ENCODE peak calls at places on chromosomes 11 and 22, in four cellular contexts. O, T, Z and W are unnamed samples.

GRCh38 chr11:18270102-18270501 is 4.0 kb downstream of the SAA1 start:
- DNase-seq in O (no peak), T (no peak), Z (no peak), W (no peak)

GRCh38 chr22:40412441-40412840 is 42.0 kb downstream of the SGSM3 start:
- DNase-seq in O (no peak), T (no peak), Z (no peak), W (no peak)

GRCh38 chr22:25143161-25144076 is 56.2 kb upstream of the CRYBB3 start:
- DNase-seq in O (no peak), T (no peak), Z (no peak), W (no peak)

GRCh38 chr11:92510591-92510990 is 286.0 kb downstream of the FAT3 start:
- DNase-seq in O (no peak), T (no peak), Z (no peak), W (no peak)

GRCh38 chr11:19674831-19675230 is 37.8 kb upstream of the NAV2 start:
- DNase-seq in O (no peak), T (no peak), Z (no peak), W (no peak)

GRCh38 chr22:44109417-44109816 is 71.3 kb upstream of the PARVG start:
- DNase-seq in O (no peak), T (no peak), Z (no peak), W (no peak)

GRCh38 chr11:117546431-117547160 is 218.9 kb downstream of the CEP164 start:
- DNase-seq in O (no peak), T (no peak), Z (no peak), W (no peak)

GRCh38 chr11:113587318-113587739 is 112.1 kb upstream of the DRD2 start:
- DNase-seq in O (peak; percentile 4), T (no peak), Z (no peak), W (no peak)

GRCh38 chr11:117857734-117858369 is 18.6 kb downstream of the FXYD6 start:
- DNase-seq in O (no peak), T (no peak), Z (peak; percentile 10), W (no peak)

GRCh38 chr22:45709004-45709739 is 37.5 kb downstream of the ATXN10 start:
- DNase-seq in O (peak; percentile 79), T (no peak), Z (no peak), W (no peak)

GRCh38 chr22:40919446-40919845 is 31.7 kb upstream of the RBX1 start:
- DNase-seq in O (no peak), T (no peak), Z (no peak), W (no peak)

GRCh38 chr11:86571273-86571948 is 101.0 kb downstream of the ME3 start:
- DNase-seq in O (no peak), T (peak; percentile 87), Z (peak; percentile 91), W (peak; percentile 95)
- H3K56ac ChIP-seq in O (no peak overlapping the region), T (no peak overlapping the region), Z (no peak overlapping the region), W (peak overlapping the region; percentile 64)

GRCh38 chr11:37817727-37818270 is 1219.8 kb upstream of the RAG2 start:
- DNase-seq in O (no peak), T (no peak), Z (no peak), W (no peak)
- H3K56ac ChIP-seq in O (no peak overlapping the region), T (no peak overlapping the region), Z (no peak overlapping the region), W (no peak overlapping the region)

DNA sequence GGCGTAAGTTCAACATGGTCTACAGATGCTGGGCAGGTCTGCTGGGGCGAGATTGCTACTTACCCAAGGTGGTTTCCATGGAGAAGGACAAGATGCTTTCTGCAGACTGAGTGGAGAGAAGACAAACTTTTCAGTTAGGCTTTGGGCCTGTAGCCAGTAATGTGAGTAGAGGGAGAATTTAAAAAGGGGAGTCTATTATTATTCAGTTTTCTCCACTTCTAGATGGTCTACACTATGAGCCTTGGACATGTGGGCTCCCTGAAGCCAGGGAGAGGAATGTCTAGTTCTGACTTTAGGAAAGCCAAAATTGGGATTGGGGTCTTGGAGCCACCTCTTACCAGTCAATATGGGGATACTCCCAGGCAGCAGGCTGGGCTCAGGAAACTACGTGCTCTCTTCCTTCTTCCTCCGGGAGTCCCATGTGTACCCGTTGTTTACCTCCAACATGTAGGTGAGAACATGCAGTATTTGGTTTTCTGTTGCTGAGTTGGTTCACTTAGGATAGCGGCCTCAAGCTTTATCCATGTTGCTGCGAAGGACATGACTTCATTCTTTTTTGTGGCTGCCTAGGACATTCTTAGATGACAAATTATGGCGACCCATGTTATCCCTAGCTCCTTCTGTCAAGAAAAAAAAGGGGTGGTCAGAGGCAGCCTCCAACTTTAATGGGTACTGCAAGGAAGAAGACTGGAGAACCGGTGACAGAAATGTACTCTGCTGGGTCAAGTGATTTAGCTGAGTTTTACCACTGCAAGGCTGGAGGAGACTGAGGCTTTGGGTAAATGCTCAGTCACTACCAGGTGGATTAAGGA is 14.7 kb upstream of the ZNF280A start:
- DNase-seq in O (no peak), T (no peak), Z (no peak), W (no peak)
- H3K56ac ChIP-seq in O (no peak overlapping the region), T (no peak overlapping the region), Z (no peak overlapping the region), W (no peak overlapping the region)

DNA sequence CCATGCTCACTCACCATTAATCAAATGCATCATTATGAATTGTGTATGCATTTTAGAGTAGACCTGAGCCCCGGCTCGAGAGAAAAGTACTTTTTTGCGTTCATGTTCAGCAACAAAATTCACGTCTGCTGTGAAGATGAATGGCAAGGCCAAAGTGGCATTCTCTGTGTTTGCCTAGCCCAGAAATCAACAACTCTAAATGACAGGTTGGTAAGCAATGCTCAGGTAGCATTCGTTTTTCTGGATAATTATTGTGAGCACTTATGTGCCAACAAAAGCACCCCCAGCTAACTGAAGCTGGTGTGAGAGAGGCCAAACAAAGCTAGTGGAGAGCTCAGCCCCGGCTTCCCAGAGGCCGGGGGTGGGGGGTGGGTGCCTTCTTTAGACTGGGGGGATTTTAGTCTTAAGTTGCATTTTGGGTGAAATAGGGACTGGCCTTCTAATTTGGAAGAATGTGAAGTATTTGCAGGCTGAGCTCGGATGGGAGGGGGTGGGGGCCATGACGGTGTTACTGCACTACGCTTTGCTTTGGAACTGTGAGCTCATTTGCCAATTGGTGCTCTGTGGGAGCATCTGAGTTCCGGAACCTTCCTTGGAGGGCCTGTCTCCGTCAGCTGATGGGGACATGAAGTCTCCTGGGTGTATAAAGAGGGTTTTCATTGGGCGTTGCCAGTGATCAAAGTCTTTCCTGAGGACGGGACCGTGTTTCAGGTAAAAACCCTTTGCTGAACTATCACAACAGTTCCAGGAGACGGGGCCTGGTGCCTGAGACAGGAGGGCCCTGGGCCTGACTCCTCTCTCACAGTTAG is 29.0 kb upstream of the ALX4 start:
- DNase-seq in O (no peak), T (no peak), Z (no peak), W (peak; percentile 48)
- H3K56ac ChIP-seq in O (no peak overlapping the region), T (no peak overlapping the region), Z (no peak overlapping the region), W (no peak overlapping the region)

GRCh38 chr11:46663277-46663940 is 37.0 kb downstream of the ARHGAP1 start:
- DNase-seq in O (peak; percentile 30), T (no peak), Z (no peak), W (no peak)

GRCh38 chr11:46664612-46665011 is 35.8 kb downstream of the ARHGAP1 start:
- DNase-seq in O (no peak), T (no peak), Z (no peak), W (peak; percentile 59)

GRCh38 chr11:46659908-46660307 is 40.5 kb downstream of the ARHGAP1 start:
- DNase-seq in O (peak; percentile 84), T (no peak), Z (no peak), W (no peak)

GRCh38 chr11:46665356-46665755 is 35.1 kb downstream of the ARHGAP1 start:
- DNase-seq in O (no peak), T (no peak), Z (no peak), W (no peak)

DNA sequence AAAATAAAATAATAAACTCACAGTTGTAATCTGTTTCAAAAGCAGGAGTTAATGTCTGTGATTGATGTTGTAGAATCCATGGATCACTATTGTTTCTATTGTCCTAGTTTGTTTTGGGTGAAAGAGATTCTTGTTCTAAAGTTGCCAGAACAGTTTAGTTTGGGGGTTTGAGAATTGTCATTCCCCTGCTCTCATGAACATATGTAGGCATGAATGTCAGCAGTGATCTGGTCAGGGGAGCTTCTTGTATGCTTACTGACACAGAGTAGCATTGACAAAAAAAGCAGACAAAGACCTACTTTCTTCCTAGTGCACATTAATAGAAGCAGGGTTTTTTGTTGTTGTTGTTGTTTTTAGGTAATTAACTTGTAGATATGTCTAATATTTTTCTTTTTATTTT is 38.6 kb downstream of the ARHGAP1 start:
- DNase-seq in O (no peak), T (no peak), Z (no peak), W (no peak)
- H3K56ac ChIP-seq in O (no peak overlapping the region), T (no peak overlapping the region), Z (no peak overlapping the region), W (no peak overlapping the region)

GRCh38 chr11:78788533-78788932 is 213.9 kb upstream of the NARS2 start:
- DNase-seq in O (no peak), T (no peak), Z (no peak), W (no peak)

GRCh38 chr11:78786086-78786485 is 211.4 kb upstream of the NARS2 start:
- DNase-seq in O (peak; percentile 44), T (no peak), Z (no peak), W (no peak)

GRCh38 chr11:78784321-78785061 is 209.8 kb upstream of the NARS2 start:
- DNase-seq in O (peak; percentile 95), T (no peak), Z (no peak), W (no peak)

GRCh38 chr11:78787696-78788095 is 213.0 kb upstream of the NARS2 start:
- DNase-seq in O (no peak), T (no peak), Z (no peak), W (no peak)

GRCh38 chr11:78786746-78787145 is 212.1 kb upstream of the NARS2 start:
- DNase-seq in O (no peak), T (no peak), Z (no peak), W (no peak)
- H3K56ac ChIP-seq in O (peak overlapping the region; percentile 63), T (no peak overlapping the region), Z (no peak overlapping the region), W (no peak overlapping the region)

DNA sequence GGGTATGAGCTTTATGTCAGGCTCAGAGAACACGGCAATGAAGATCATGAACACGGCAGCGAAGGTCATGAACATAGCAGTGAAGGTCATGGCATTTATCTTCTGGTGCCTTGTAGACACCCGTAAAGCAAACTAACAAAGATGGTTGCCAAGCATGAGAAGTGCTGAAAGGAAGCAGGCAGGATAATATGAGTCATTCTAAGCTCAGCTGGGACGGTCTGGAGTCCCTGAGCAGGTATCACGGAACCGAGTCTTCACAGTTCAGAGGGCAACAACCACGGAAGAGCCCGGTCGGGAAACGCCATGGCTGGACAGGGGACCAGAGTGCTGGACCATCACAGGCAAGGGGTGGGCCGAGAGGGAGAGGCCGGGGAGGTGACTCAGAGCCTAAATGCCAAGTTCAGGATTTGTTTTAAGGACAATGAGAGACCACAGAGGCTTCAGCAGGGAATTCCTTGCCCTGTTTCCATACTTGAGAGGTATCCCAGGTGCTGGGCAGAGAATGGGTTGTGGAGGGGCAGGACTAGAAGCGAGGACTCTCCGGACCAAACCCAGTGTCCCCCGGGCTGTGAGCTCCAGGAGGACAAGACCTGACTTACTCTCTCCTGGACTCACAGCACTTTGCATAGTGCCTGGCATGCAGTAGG is 13.1 kb upstream of the MS4A10 start:
- DNase-seq in O (peak; percentile 4), T (no peak), Z (no peak), W (peak; percentile 11)
- H3K56ac ChIP-seq in O (no peak overlapping the region), T (no peak overlapping the region), Z (no peak overlapping the region), W (no peak overlapping the region)

DNA sequence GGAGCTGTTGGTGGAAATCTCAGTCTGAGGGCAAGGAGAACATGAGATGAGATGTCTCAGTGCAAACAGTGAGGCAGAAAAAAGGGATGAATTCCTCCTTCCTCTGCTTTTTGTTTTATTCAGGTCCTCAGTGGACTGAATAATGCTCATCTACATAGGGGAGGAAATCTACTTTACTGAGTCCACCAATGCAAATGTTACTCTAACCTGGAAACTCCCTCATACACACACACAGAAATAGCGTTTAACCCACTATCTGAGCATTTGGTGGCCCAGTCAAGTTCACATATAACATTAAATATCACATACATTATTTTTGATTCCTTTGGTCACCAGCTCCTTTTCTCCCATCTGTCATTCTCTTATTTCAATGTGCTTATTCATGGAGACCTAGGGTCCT is 418.8 kb downstream of the TMEM135 start:
- DNase-seq in O (no peak), T (no peak), Z (no peak), W (no peak)
- H3K56ac ChIP-seq in O (no peak overlapping the region), T (no peak overlapping the region), Z (no peak overlapping the region), W (no peak overlapping the region)